ENCODE peak calls at places on chromosomes 12 and 14, in ten cellular contexts. Y, P, V, Z, C, K, T, W, H and X are unnamed samples.

GRCh38 chr12:94329366-94329765 is 130.3 kb downstream of the CEP83 start:
- DNase-seq in Z (no peak), T (no peak), P (no peak), V (no peak), C (no peak), Y (no peak), H (no peak), W (peak), K (no peak), X (no peak)

GRCh38 chr12:4031703-4032291 is 158.6 kb upstream of the PARP11 start:
- DNase-seq in P (no peak), V (peak), C (no peak), Z (peak), T (no peak), K (peak), W (peak), H (no peak), Y (peak), X (no peak)

GRCh38 chr12:124665516-124665915 is 98.1 kb upstream of the NCOR2 start:
- DNase-seq in Y (no peak), H (no peak), K (no peak), T (no peak), C (no peak), Z (no peak), P (no peak), W (no peak), V (no peak), X (no peak)

GRCh38 chr12:123532808-123533649 is 490 bp downstream of the RILPL1 start:
- DNase-seq in Y (no peak), Z (peak), C (peak), K (no peak), P (no peak), H (peak), V (no peak), W (peak), T (no peak), X (no peak)

GRCh38 chr12:55972906-55973597 is 826 bp upstream of the RAB5B start:
- DNase-seq in W (no peak), Y (no peak), V (no peak), T (no peak), P (peak), Z (no peak), K (no peak), C (peak), H (no peak), X (no peak)

GRCh38 chr14:35213869-35214387 is 78.3 kb upstream of the PSMA6 start:
- DNase-seq in Y (no peak), T (no peak), C (no peak), V (no peak), Z (peak), K (no peak), P (no peak), W (peak), H (no peak), X (no peak)

GRCh38 chr14:47179906-47180305 is 495.5 kb downstream of the MDGA2 start:
- DNase-seq in C (no peak), H (no peak), Y (no peak), V (no peak), T (no peak), W (no peak), K (no peak), Z (no peak), P (no peak), X (no peak)

GRCh38 chr12:65785500-65785899 is 38.8 kb upstream of the HMGA2 start:
- DNase-seq in P (no peak), W (no peak), H (no peak), Y (no peak), V (no peak), Z (no peak), C (no peak), T (no peak), K (no peak), X (no peak)

GRCh38 chr12:102120886-102121285 is 903 bp downstream of the PARPBP start:
- DNase-seq in Y (no peak), W (peak), T (no peak), Z (peak), V (peak), K (no peak), P (no peak), H (no peak), C (peak), X (no peak)

GRCh38 chr12:64687816-64688599 is 71.2 kb downstream of the GNS start:
- DNase-seq in Z (no peak), P (no peak), C (no peak), T (no peak), K (no peak), V (no peak), Y (no peak), H (no peak), W (peak), X (no peak)

GRCh38 chr14:103101964-103102688 is 7.6 kb downstream of the EXOC3L4 start:
- DNase-seq in P (no peak), V (no peak), Y (no peak), W (no peak), Z (no peak), C (no peak), H (no peak), K (no peak), T (no peak), X (no peak)

GRCh38 chr12:107236824-107237467 is 143.6 kb upstream of the CRY1 start:
- DNase-seq in V (no peak), T (no peak), H (no peak), Z (peak), K (no peak), W (peak), P (no peak), C (no peak), Y (no peak), X (no peak)

GRCh38 chr12:54000774-54001114 is 783 bp downstream of the HOXC9 start:
- DNase-seq in V (no peak), P (no peak), C (no peak), Z (no peak), Y (no peak), K (no peak), T (no peak), H (no peak), W (no peak), X (no peak)

GRCh38 chr12:8057839-8058238 is 8.3 kb downstream of the C3AR1 start:
- DNase-seq in K (no peak), W (peak), Y (no peak), C (no peak), V (no peak), T (peak), Z (no peak), P (no peak), H (no peak), X (no peak)

GRCh38 chr14:104937694-104938365 is 13.2 kb downstream of the PLD4 start:
- DNase-seq in V (no peak), T (no peak), Z (no peak), K (no peak), P (no peak), W (no peak), H (no peak), C (no peak), Y (peak), X (no peak)

GRCh38 chr14:99725774-99726537 is 41.9 kb downstream of the CYP46A1 start:
- DNase-seq in V (no peak), K (peak), Z (no peak), P (no peak), T (no peak), Y (no peak), W (no peak), H (no peak), C (no peak), X (no peak)

GRCh38 chr14:22200977-22201605 is 387.9 kb downstream of the DAD1 start:
- DNase-seq in Z (peak), K (no peak), W (peak), P (no peak), C (peak), T (peak), H (no peak), V (peak), Y (no peak), X (no peak)

GRCh38 chr12:24778486-24779304 is 170.2 kb downstream of the BCAT1 start:
- DNase-seq in P (no peak), W (peak), V (peak), Z (peak), K (no peak), C (peak), T (peak), H (no peak), Y (no peak), X (no peak)

GRCh38 chr12:80099259-80099658 is at the start of gene OTOGL:
- DNase-seq in K (no peak), Z (peak), P (no peak), H (no peak), Y (no peak), T (no peak), C (no peak), W (no peak), V (no peak), X (peak)

GRCh38 chr14:92546347-92547053 is 32.9 kb downstream of the RIN3 start:
- DNase-seq in K (no peak), T (no peak), C (no peak), V (no peak), Z (peak), P (no peak), W (peak), Y (no peak), H (no peak), X (no peak)

GRCh38 chr12:121918679-121919038 is 267 bp downstream of the CFAP251 start:
- DNase-seq in K (no peak), P (no peak), Y (no peak), C (peak), T (no peak), W (no peak), Z (no peak), H (no peak), V (no peak), X (no peak)

GRCh38 chr12:57724936-57725740 is 13.4 kb downstream of the AGAP2 start:
- DNase-seq in H (no peak), Y (no peak), P (no peak), Z (no peak), T (no peak), C (peak), V (peak), W (no peak), K (peak), X (no peak)

GRCh38 chr14:52313903-52314481 is at the start of gene PTGER2:
- DNase-seq in W (peak), P (peak), V (peak), H (peak), Y (peak), Z (peak), K (peak), C (no peak), T (peak), X (peak)

GRCh38 chr14:31466554-31466953 is 9.2 kb upstream of the DTD2 start:
- DNase-seq in W (no peak), Y (no peak), C (no peak), V (no peak), P (no peak), K (no peak), H (no peak), T (no peak), Z (no peak), X (no peak)

DNA sequence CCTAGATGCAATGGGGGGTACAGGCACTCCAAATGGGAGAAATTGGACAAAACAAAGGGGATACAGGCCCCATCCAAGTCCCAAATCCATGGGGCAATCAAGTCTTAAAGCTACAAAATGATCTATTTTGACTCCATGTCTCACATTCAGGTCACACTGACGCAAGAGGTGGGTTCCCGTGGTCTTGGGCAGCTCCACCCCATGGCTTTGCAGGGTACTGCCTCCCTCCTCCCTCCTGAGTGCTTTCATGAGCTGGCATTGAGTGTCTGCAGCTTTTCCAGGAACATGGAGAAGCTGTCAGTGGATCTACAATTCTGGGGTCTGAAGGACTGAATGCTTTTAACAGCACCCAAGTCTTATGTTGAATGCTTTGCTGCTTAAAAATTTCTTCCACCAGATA is 274.5 kb upstream of the LRIG3 start:
- DNase-seq in C (no peak), V (no peak), P (no peak), Y (no peak), K (no peak), W (no peak), H (no peak), Z (no peak), T (no peak), X (no peak)
- TF ChIP-seq CTCF in C (peak), V (no peak), P (no peak), Y (no peak), K (no peak), W (no peak), H (no peak), Z (no peak), T (no peak), X (no peak)

DNA sequence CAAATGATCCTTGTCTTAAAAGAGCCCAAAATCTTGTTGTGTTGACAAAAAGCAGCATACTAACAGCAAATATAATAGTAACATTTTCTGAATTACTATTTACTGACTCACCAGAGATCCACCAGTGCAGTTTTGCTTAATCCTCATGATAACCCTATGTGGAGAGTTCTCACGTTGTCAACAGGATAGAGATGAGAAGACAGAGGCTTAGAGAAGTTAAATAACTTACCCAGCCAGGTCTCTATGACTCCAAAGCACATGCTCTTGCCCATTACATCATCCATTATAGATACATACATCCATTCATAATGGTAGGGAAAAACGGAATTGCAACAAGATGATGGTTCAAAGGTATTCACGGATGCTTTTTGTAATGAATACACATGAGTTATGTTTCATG is 111.9 kb downstream of the PAX9 start:
- DNase-seq in Y (no peak), P (no peak), Z (no peak), H (no peak), K (no peak), C (no peak), W (no peak), T (no peak), V (no peak), X (no peak)
- TF ChIP-seq CTCF in Y (no peak), P (no peak), Z (no peak), H (no peak), K (no peak), C (no peak), W (no peak), T (no peak), V (no peak), X (no peak)

GRCh38 chr12:103975368-103975767 is 9.7 kb downstream of the TDG start:
- DNase-seq in W (no peak), Y (no peak), P (no peak), K (no peak), H (no peak), Z (no peak), V (no peak), T (no peak), C (no peak), X (no peak)
- TF ChIP-seq CTCF in W (no peak), Y (no peak), P (no peak), K (no peak), H (no peak), Z (no peak), V (no peak), T (no peak), C (no peak), X (no peak)

DNA sequence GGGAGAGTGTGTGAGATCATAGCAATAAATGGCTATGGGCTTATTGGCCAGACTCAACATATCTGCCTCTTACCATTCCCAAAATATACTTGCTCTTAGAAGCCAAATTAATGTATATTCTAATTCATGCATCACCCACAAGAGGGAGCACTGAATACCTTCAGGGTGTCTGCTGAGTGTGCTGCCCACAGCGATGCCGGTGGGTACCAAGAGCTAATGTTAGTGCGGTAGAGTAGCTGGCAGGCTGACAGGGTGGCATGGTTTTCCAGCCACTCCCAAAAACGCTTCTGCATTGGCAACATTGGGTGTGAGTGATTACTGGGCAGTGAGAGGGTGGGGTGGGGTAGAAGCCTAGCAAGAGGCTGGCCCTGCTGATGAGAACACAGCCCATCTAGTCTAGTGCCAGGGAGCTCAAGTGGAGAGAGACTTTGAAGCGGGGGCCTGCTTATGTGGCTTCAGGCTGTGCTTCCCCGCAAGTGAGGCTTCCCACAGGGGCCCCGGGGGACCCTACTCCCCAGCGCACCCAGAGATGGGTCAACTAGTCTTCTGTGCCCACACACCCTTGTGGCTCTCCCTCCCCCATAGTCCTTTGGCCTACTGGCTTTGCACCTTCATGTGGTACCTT is 9.2 kb upstream of the PLEKHD1 start:
- DNase-seq in C (peak), H (no peak), T (no peak), Y (no peak), Z (peak), K (no peak), V (peak), W (peak), P (no peak), X (peak)
- TF ChIP-seq CTCF in C (peak), H (peak), T (peak), Y (no peak), Z (peak), K (no peak), V (peak), W (peak), P (no peak), X (peak)

GRCh38 chr12:127150028-127150427 is 1116.9 kb upstream of the TMEM132C start:
- DNase-seq in W (no peak), P (no peak), H (no peak), C (no peak), T (no peak), K (no peak), Y (no peak), V (no peak), Z (no peak), X (no peak)

GRCh38 chr12:127149226-127149964 is 1117.6 kb upstream of the TMEM132C start:
- DNase-seq in K (no peak), Z (no peak), P (no peak), V (no peak), T (peak), Y (no peak), W (peak), H (no peak), C (no peak), X (no peak)

GRCh38 chr12:127148318-127148717 is 1118.7 kb upstream of the TMEM132C start:
- DNase-seq in K (no peak), Y (no peak), V (no peak), T (no peak), H (no peak), C (no peak), P (no peak), Z (no peak), W (no peak), X (no peak)

GRCh38 chr12:127147724-127148123 is 1119.2 kb upstream of the TMEM132C start:
- DNase-seq in V (no peak), P (no peak), C (no peak), W (no peak), K (no peak), Z (no peak), T (no peak), H (no peak), Y (no peak), X (no peak)

DNA sequence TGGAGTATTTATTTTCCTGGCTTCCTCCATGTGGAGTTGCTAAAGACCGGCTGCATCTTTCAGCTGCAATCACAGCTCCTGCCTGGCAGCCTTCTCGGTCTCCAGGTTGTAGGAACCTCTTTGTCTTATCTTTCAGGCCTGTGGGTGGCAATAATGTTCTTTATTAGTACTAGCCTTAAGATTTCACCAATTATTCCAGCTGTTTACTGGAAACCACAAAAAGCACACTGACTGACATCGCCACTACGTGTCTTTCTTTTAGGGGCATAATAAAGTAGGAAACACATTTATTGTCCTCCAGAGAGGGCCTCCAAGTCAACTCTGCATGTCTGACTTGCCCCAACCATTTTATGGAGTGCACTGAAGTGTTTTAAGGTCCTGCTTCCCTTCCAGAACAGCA is 1116.5 kb upstream of the TMEM132C start:
- DNase-seq in H (no peak), T (no peak), P (no peak), Y (no peak), W (no peak), K (no peak), Z (no peak), C (no peak), V (no peak), X (no peak)
- TF ChIP-seq CTCF in H (no peak), T (no peak), P (no peak), Y (no peak), W (no peak), K (no peak), Z (no peak), C (no peak), V (no peak), X (no peak)